ENCODE peak calls at places on chromosome 13, in seven cellular contexts. T is GOT3; J is activated CD8-positive, alpha-beta T cell treated with anti-CD3 and anti-CD28 coated beads, Interleukin-2, amount 10 ng/mL, durations not matched to agents 7 days and 5 days; G is EL; S is AG04450; V is T1000; A is GM10248. B is an unnamed sample.

GRCh38 chr13:100491164-100491847 is 97.3 kb downstream of the GGACT start:
- DNase-seq in T (no peak), G (no peak), A (no peak), S (no peak), J (no peak), V (no peak), B (no peak)

GRCh38 chr13:65504213-65504612 is 1725.9 kb downstream of the PCDH9 start:
- DNase-seq in J (no peak), S (no peak), T (no peak), A (no peak), V (no peak), G (no peak), B (no peak)

GRCh38 chr13:26658491-26658890 is 101.0 kb downstream of the WASF3 start:
- DNase-seq in T (no peak), G (no peak), V (no peak), A (no peak), S (no peak), J (no peak), B (no peak)

GRCh38 chr13:95698047-95698749 is 21.3 kb downstream of the DNAJC3 start:
- DNase-seq in G (no peak), J (no peak), T (no peak), A (no peak), S (no peak), V (no peak), B (no peak)

GRCh38 chr13:28116736-28117135 is 16.4 kb upstream of the FLT3 start:
- DNase-seq in S (no peak), A (no peak), J (no peak), V (no peak), T (no peak), G (no peak), B (no peak)

GRCh38 chr13:102197193-102197592 is 204.7 kb downstream of the FGF14 start:
- DNase-seq in S (no peak), G (no peak), V (no peak), T (no peak), J (no peak), A (no peak), B (no peak)

GRCh38 chr13:99961634-99962033 is 9.9 kb downstream of the ZIC5 start:
- DNase-seq in G (no peak), S (no peak), A (no peak), J (no peak), T (no peak), V (no peak), B (no peak)

GRCh38 chr13:42574011-42574410 is at the start of gene TNFSF11:
- DNase-seq in J (no peak), S (no peak), A (peak; percentile 59), V (no peak), T (no peak), G (no peak), B (no peak)

GRCh38 chr13:103788061-103788652 is 721.9 kb upstream of the SLC10A2 start:
- DNase-seq in A (no peak), V (no peak), T (no peak), S (no peak), J (no peak), G (no peak), B (no peak)

GRCh38 chr13:36456577-36456976 is 24.3 kb downstream of the CCNA1 start:
- DNase-seq in G (no peak), V (no peak), T (no peak), J (no peak), A (no peak), S (no peak), B (no peak)

GRCh38 chr13:99916366-99917103 is 55.0 kb downstream of the ZIC5 start:
- DNase-seq in G (peak; percentile 63), J (peak; percentile 42), A (peak; percentile 80), S (peak; percentile 33), T (no peak), V (no peak), B (no peak)

GRCh38 chr13:27927444-27928352 is 7.9 kb downstream of the PDX1 start:
- DNase-seq in J (no peak), A (peak; percentile 22), T (no peak), V (no peak), G (no peak), S (no peak), B (no peak)

B was measured in breast epithelium.